ENCODE peak calls at places on chromosomes 13 and 19, in four cellular contexts. One of them, this sample, is unnamed.

GRCh38 chr13:77065456-77066147 is 38.6 kb upstream of the FBXL3 start:
- DNase-seq in smooth muscle cell of the brain vasculature: no peak
- DNase-seq in progenitor cell of endocrine pancreas: no peak
- DNase-seq in EH: no peak
- DNase-seq in this sample: no peak

GRCh38 chr13:48505597-48506091 is 27.2 kb downstream of the RCBTB2 start:
- DNase-seq in progenitor cell of endocrine pancreas: no peak
- DNase-seq in EH: peak; percentile 90
- DNase-seq in smooth muscle cell of the brain vasculature: no peak
- DNase-seq in this sample: peak; percentile 56

GRCh38 chr19:6613711-6614110 is 22.8 kb upstream of the CD70 start:
- DNase-seq in smooth muscle cell of the brain vasculature: no peak
- DNase-seq in EH: no peak
- DNase-seq in progenitor cell of endocrine pancreas: no peak
- DNase-seq in this sample: peak; percentile 31

GRCh38 chr19:44635581-44636438 is 7.9 kb upstream of the PVR start:
- DNase-seq in smooth muscle cell of the brain vasculature: no peak
- DNase-seq in EH: peak; percentile 79
- DNase-seq in progenitor cell of endocrine pancreas: no peak
- DNase-seq in this sample: no peak

GRCh38 chr19:42052241-42052863 is 17.7 kb downstream of the GRIK5 start:
- DNase-seq in smooth muscle cell of the brain vasculature: no peak
- DNase-seq in progenitor cell of endocrine pancreas: no peak
- DNase-seq in EH: no peak
- DNase-seq in this sample: no peak

GRCh38 chr13:106344318-106344717 is 191.1 kb downstream of the EFNB2 start:
- DNase-seq in progenitor cell of endocrine pancreas: no peak
- DNase-seq in smooth muscle cell of the brain vasculature: no peak
- DNase-seq in EH: peak; percentile 13
- DNase-seq in this sample: no peak

GRCh38 chr19:44741841-44742352 is 6.6 kb upstream of the BCL3 start:
- DNase-seq in progenitor cell of endocrine pancreas: no peak
- DNase-seq in smooth muscle cell of the brain vasculature: peak; percentile 92
- DNase-seq in EH: peak; percentile 100
- DNase-seq in this sample: peak; percentile 99

GRCh38 chr19:37334179-37335071 is 36.5 kb upstream of the ZNF527 start:
- DNase-seq in smooth muscle cell of the brain vasculature: peak; percentile 79
- DNase-seq in progenitor cell of endocrine pancreas: peak; percentile 68
- DNase-seq in EH: peak; percentile 90
- DNase-seq in this sample: no peak

GRCh38 chr19:21593934-21594844 is 88.8 kb downstream of the ZNF429 start:
- DNase-seq in smooth muscle cell of the brain vasculature: no peak
- DNase-seq in EH: no peak
- DNase-seq in progenitor cell of endocrine pancreas: no peak
- DNase-seq in this sample: no peak

GRCh38 chr13:94362411-94362909 is 117.0 kb downstream of the DCT start:
- DNase-seq in smooth muscle cell of the brain vasculature: peak; percentile 75
- DNase-seq in EH: peak; percentile 88
- DNase-seq in progenitor cell of endocrine pancreas: peak; percentile 59
- DNase-seq in this sample: peak; percentile 43

GRCh38 chr13:21833921-21834320 is 163.0 kb downstream of the FGF9 start:
- DNase-seq in smooth muscle cell of the brain vasculature: no peak
- DNase-seq in progenitor cell of endocrine pancreas: no peak
- DNase-seq in EH: no peak
- DNase-seq in this sample: no peak

GRCh38 chr19:41352609-41353465 is 885 bp downstream of the TGFB1 start:
- DNase-seq in EH: peak; percentile 64
- DNase-seq in progenitor cell of endocrine pancreas: peak; percentile 41
- DNase-seq in smooth muscle cell of the brain vasculature: no peak
- DNase-seq in this sample: no peak

GRCh38 chr19:6963937-6964336 is 57.3 kb downstream of the MBD3L2B start:
- DNase-seq in EH: no peak
- DNase-seq in progenitor cell of endocrine pancreas: no peak
- DNase-seq in smooth muscle cell of the brain vasculature: no peak
- DNase-seq in this sample: no peak

GRCh38 chr19:30856376-30856775 is 484.2 kb downstream of the ZNF536 start:
- DNase-seq in smooth muscle cell of the brain vasculature: no peak
- DNase-seq in progenitor cell of endocrine pancreas: no peak
- DNase-seq in EH: no peak
- DNase-seq in this sample: no peak

GRCh38 chr13:99173606-99174005 is 27.0 kb upstream of the UBAC2 start:
- DNase-seq in smooth muscle cell of the brain vasculature: no peak
- DNase-seq in progenitor cell of endocrine pancreas: no peak
- DNase-seq in EH: no peak
- DNase-seq in this sample: no peak

GRCh38 chr13:50230365-50230978 is 215.2 kb downstream of the KCNRG start:
- DNase-seq in EH: peak; percentile 53
- DNase-seq in progenitor cell of endocrine pancreas: no peak
- DNase-seq in smooth muscle cell of the brain vasculature: no peak
- DNase-seq in this sample: no peak

GRCh38 chr19:52638601-52639000 is 446 bp upstream of the ZNF83 start:
- DNase-seq in EH: no peak
- DNase-seq in progenitor cell of endocrine pancreas: no peak
- DNase-seq in smooth muscle cell of the brain vasculature: peak; percentile 9
- DNase-seq in this sample: no peak

GRCh38 chr13:36834299-36834698 is 15.3 kb downstream of the RFXAP start:
- DNase-seq in progenitor cell of endocrine pancreas: no peak
- DNase-seq in smooth muscle cell of the brain vasculature: no peak
- DNase-seq in EH: peak; percentile 5
- DNase-seq in this sample: no peak

GRCh38 chr19:17703823-17704463 is 15.3 kb upstream of the MAP1S start:
- DNase-seq in progenitor cell of endocrine pancreas: no peak
- DNase-seq in smooth muscle cell of the brain vasculature: no peak
- DNase-seq in EH: peak; percentile 65
- DNase-seq in this sample: no peak

GRCh38 chr13:113495494-113496251 is 5.2 kb upstream of the DCUN1D2 start:
- DNase-seq in EH: peak; percentile 42
- DNase-seq in progenitor cell of endocrine pancreas: no peak
- DNase-seq in smooth muscle cell of the brain vasculature: no peak
- DNase-seq in this sample: no peak

GRCh38 chr19:12946092-12946845 is 607 bp downstream of the RAD23A start:
- DNase-seq in smooth muscle cell of the brain vasculature: peak; percentile 74
- DNase-seq in EH: peak; percentile 87
- DNase-seq in progenitor cell of endocrine pancreas: peak; percentile 58
- DNase-seq in this sample: no peak

GRCh38 chr13:68627377-68627776 is 1397.2 kb upstream of the PCDH9 start:
- DNase-seq in smooth muscle cell of the brain vasculature: no peak
- DNase-seq in EH: no peak
- DNase-seq in progenitor cell of endocrine pancreas: no peak
- DNase-seq in this sample: no peak

This sample was measured in epithelial cell of prostate.